ENCODE peak calls at places on chromosomes 1 and 21, in eight cellular contexts. One of them, this sample, is unnamed.

GRCh38 chr1:22526098-22526497 is 37.2 kb upstream of the EPHA8 start:
- DNase-seq in activated naive CD4-positive, alpha-beta T cell treated with anti-CD3 and anti-CD28 coated beads, Interleukin-2, amount 50 U/mL, for 16 hours: no peak
- DNase-seq in stimulated activated CD8-positive, alpha-beta memory T cell treated with anti-CD3 and anti-CD28 coated beads, Interleukin-2, amount 100 ng/mL, for 48 hours: no peak
- DNase-seq in EH: no peak
- DNase-seq in ELF-1: no peak
- DNase-seq in caudate nucleus: no peak
- DNase-seq in germinal center: no peak
- DNase-seq in stimulated activated CD4-positive, alpha-beta T cell treated with anti-CD3 and anti-CD28 coated beads, Interleukin-12 subunit alpha, Interleukin-12 subunit beta, amount 100 ng/mL, for 48 hours: no peak
- DNase-seq in this sample: no peak

GRCh38 chr1:229661022-229661877 is 35.2 kb downstream of the URB2 start:
- DNase-seq in EH: peak; percentile 68
- DNase-seq in ELF-1: peak; percentile 92
- DNase-seq in activated naive CD4-positive, alpha-beta T cell treated with anti-CD3 and anti-CD28 coated beads, Interleukin-2, amount 50 U/mL, for 16 hours: peak; percentile 72
- DNase-seq in stimulated activated CD4-positive, alpha-beta T cell treated with anti-CD3 and anti-CD28 coated beads, Interleukin-12 subunit alpha, Interleukin-12 subunit beta, amount 100 ng/mL, for 48 hours: peak; percentile 70
- DNase-seq in germinal center: peak; percentile 88
- DNase-seq in stimulated activated CD8-positive, alpha-beta memory T cell treated with anti-CD3 and anti-CD28 coated beads, Interleukin-2, amount 100 ng/mL, for 48 hours: peak; percentile 43
- DNase-seq in caudate nucleus: peak; percentile 77
- DNase-seq in this sample: peak; percentile 77

GRCh38 chr1:20493839-20494608 is 8.0 kb upstream of the CAMK2N1 start:
- DNase-seq in activated naive CD4-positive, alpha-beta T cell treated with anti-CD3 and anti-CD28 coated beads, Interleukin-2, amount 50 U/mL, for 16 hours: peak; percentile 79
- DNase-seq in ELF-1: peak; percentile 88
- DNase-seq in stimulated activated CD4-positive, alpha-beta T cell treated with anti-CD3 and anti-CD28 coated beads, Interleukin-12 subunit alpha, Interleukin-12 subunit beta, amount 100 ng/mL, for 48 hours: peak; percentile 89
- DNase-seq in caudate nucleus: peak; percentile 87
- DNase-seq in germinal center: peak; percentile 83
- DNase-seq in EH: peak; percentile 87
- DNase-seq in stimulated activated CD8-positive, alpha-beta memory T cell treated with anti-CD3 and anti-CD28 coated beads, Interleukin-2, amount 100 ng/mL, for 48 hours: peak; percentile 60
- DNase-seq in this sample: peak; percentile 85

GRCh38 chr21:44013380-44014088 is 1.4 kb downstream of the TRAPPC10 start:
- DNase-seq in germinal center: peak; percentile 44
- DNase-seq in EH: no peak
- DNase-seq in ELF-1: no peak
- DNase-seq in stimulated activated CD4-positive, alpha-beta T cell treated with anti-CD3 and anti-CD28 coated beads, Interleukin-12 subunit alpha, Interleukin-12 subunit beta, amount 100 ng/mL, for 48 hours: no peak
- DNase-seq in stimulated activated CD8-positive, alpha-beta memory T cell treated with anti-CD3 and anti-CD28 coated beads, Interleukin-2, amount 100 ng/mL, for 48 hours: peak; percentile 13
- DNase-seq in caudate nucleus: no peak
- DNase-seq in activated naive CD4-positive, alpha-beta T cell treated with anti-CD3 and anti-CD28 coated beads, Interleukin-2, amount 50 U/mL, for 16 hours: peak; percentile 29
- DNase-seq in this sample: no peak

GRCh38 chr1:92769856-92770255 is 15.1 kb downstream of the EVI5 start:
- DNase-seq in germinal center: no peak
- DNase-seq in caudate nucleus: no peak
- DNase-seq in stimulated activated CD4-positive, alpha-beta T cell treated with anti-CD3 and anti-CD28 coated beads, Interleukin-12 subunit alpha, Interleukin-12 subunit beta, amount 100 ng/mL, for 48 hours: no peak
- DNase-seq in EH: no peak
- DNase-seq in ELF-1: no peak
- DNase-seq in stimulated activated CD8-positive, alpha-beta memory T cell treated with anti-CD3 and anti-CD28 coated beads, Interleukin-2, amount 100 ng/mL, for 48 hours: no peak
- DNase-seq in activated naive CD4-positive, alpha-beta T cell treated with anti-CD3 and anti-CD28 coated beads, Interleukin-2, amount 50 U/mL, for 16 hours: no peak
- DNase-seq in this sample: no peak

GRCh38 chr1:28302247-28302646 is 26.6 kb upstream of the MED18 start:
- DNase-seq in caudate nucleus: no peak
- DNase-seq in stimulated activated CD4-positive, alpha-beta T cell treated with anti-CD3 and anti-CD28 coated beads, Interleukin-12 subunit alpha, Interleukin-12 subunit beta, amount 100 ng/mL, for 48 hours: no peak
- DNase-seq in EH: no peak
- DNase-seq in germinal center: no peak
- DNase-seq in activated naive CD4-positive, alpha-beta T cell treated with anti-CD3 and anti-CD28 coated beads, Interleukin-2, amount 50 U/mL, for 16 hours: no peak
- DNase-seq in stimulated activated CD8-positive, alpha-beta memory T cell treated with anti-CD3 and anti-CD28 coated beads, Interleukin-2, amount 100 ng/mL, for 48 hours: no peak
- DNase-seq in ELF-1: no peak
- DNase-seq in this sample: no peak

GRCh38 chr1:200666309-200666708 is 3.4 kb downstream of the DDX59 start:
- DNase-seq in germinal center: no peak
- DNase-seq in stimulated activated CD8-positive, alpha-beta memory T cell treated with anti-CD3 and anti-CD28 coated beads, Interleukin-2, amount 100 ng/mL, for 48 hours: no peak
- DNase-seq in caudate nucleus: no peak
- DNase-seq in activated naive CD4-positive, alpha-beta T cell treated with anti-CD3 and anti-CD28 coated beads, Interleukin-2, amount 50 U/mL, for 16 hours: no peak
- DNase-seq in stimulated activated CD4-positive, alpha-beta T cell treated with anti-CD3 and anti-CD28 coated beads, Interleukin-12 subunit alpha, Interleukin-12 subunit beta, amount 100 ng/mL, for 48 hours: no peak
- DNase-seq in ELF-1: peak; percentile 7
- DNase-seq in EH: no peak
- DNase-seq in this sample: no peak

GRCh38 chr1:205481629-205482071 is 22.8 kb upstream of the CDK18 start:
- DNase-seq in EH: no peak
- DNase-seq in germinal center: no peak
- DNase-seq in stimulated activated CD4-positive, alpha-beta T cell treated with anti-CD3 and anti-CD28 coated beads, Interleukin-12 subunit alpha, Interleukin-12 subunit beta, amount 100 ng/mL, for 48 hours: no peak
- DNase-seq in ELF-1: no peak
- DNase-seq in caudate nucleus: no peak
- DNase-seq in activated naive CD4-positive, alpha-beta T cell treated with anti-CD3 and anti-CD28 coated beads, Interleukin-2, amount 50 U/mL, for 16 hours: no peak
- DNase-seq in stimulated activated CD8-positive, alpha-beta memory T cell treated with anti-CD3 and anti-CD28 coated beads, Interleukin-2, amount 100 ng/mL, for 48 hours: no peak
- DNase-seq in this sample: no peak

GRCh38 chr1:68010543-68010942 is 39.9 kb downstream of the DIRAS3 start:
- DNase-seq in stimulated activated CD4-positive, alpha-beta T cell treated with anti-CD3 and anti-CD28 coated beads, Interleukin-12 subunit alpha, Interleukin-12 subunit beta, amount 100 ng/mL, for 48 hours: no peak
- DNase-seq in caudate nucleus: no peak
- DNase-seq in activated naive CD4-positive, alpha-beta T cell treated with anti-CD3 and anti-CD28 coated beads, Interleukin-2, amount 50 U/mL, for 16 hours: no peak
- DNase-seq in EH: no peak
- DNase-seq in stimulated activated CD8-positive, alpha-beta memory T cell treated with anti-CD3 and anti-CD28 coated beads, Interleukin-2, amount 100 ng/mL, for 48 hours: no peak
- DNase-seq in ELF-1: no peak
- DNase-seq in germinal center: no peak
- DNase-seq in this sample: no peak

GRCh38 chr1:150322310-150322709 is 977 bp downstream of the PRPF3 start:
- DNase-seq in germinal center: no peak
- DNase-seq in stimulated activated CD4-positive, alpha-beta T cell treated with anti-CD3 and anti-CD28 coated beads, Interleukin-12 subunit alpha, Interleukin-12 subunit beta, amount 100 ng/mL, for 48 hours: no peak
- DNase-seq in caudate nucleus: no peak
- DNase-seq in ELF-1: no peak
- DNase-seq in stimulated activated CD8-positive, alpha-beta memory T cell treated with anti-CD3 and anti-CD28 coated beads, Interleukin-2, amount 100 ng/mL, for 48 hours: no peak
- DNase-seq in activated naive CD4-positive, alpha-beta T cell treated with anti-CD3 and anti-CD28 coated beads, Interleukin-2, amount 50 U/mL, for 16 hours: peak; percentile 14
- DNase-seq in EH: no peak
- DNase-seq in this sample: no peak

GRCh38 chr1:9724706-9725476 is 73.4 kb downstream of the PIK3CD start:
- DNase-seq in germinal center: peak; percentile 82
- DNase-seq in ELF-1: peak; percentile 88
- DNase-seq in stimulated activated CD8-positive, alpha-beta memory T cell treated with anti-CD3 and anti-CD28 coated beads, Interleukin-2, amount 100 ng/mL, for 48 hours: no peak
- DNase-seq in activated naive CD4-positive, alpha-beta T cell treated with anti-CD3 and anti-CD28 coated beads, Interleukin-2, amount 50 U/mL, for 16 hours: peak; percentile 72
- DNase-seq in EH: peak; percentile 63
- DNase-seq in stimulated activated CD4-positive, alpha-beta T cell treated with anti-CD3 and anti-CD28 coated beads, Interleukin-12 subunit alpha, Interleukin-12 subunit beta, amount 100 ng/mL, for 48 hours: peak; percentile 58
- DNase-seq in caudate nucleus: no peak
- DNase-seq in this sample: peak; percentile 80

GRCh38 chr1:231319080-231319479 is 18.6 kb downstream of the EXOC8 start:
- DNase-seq in ELF-1: no peak
- DNase-seq in germinal center: no peak
- DNase-seq in activated naive CD4-positive, alpha-beta T cell treated with anti-CD3 and anti-CD28 coated beads, Interleukin-2, amount 50 U/mL, for 16 hours: no peak
- DNase-seq in EH: no peak
- DNase-seq in stimulated activated CD8-positive, alpha-beta memory T cell treated with anti-CD3 and anti-CD28 coated beads, Interleukin-2, amount 100 ng/mL, for 48 hours: no peak
- DNase-seq in caudate nucleus: no peak
- DNase-seq in stimulated activated CD4-positive, alpha-beta T cell treated with anti-CD3 and anti-CD28 coated beads, Interleukin-12 subunit alpha, Interleukin-12 subunit beta, amount 100 ng/mL, for 48 hours: no peak
- DNase-seq in this sample: no peak

GRCh38 chr1:228082975-228083870 is 715 bp downstream of the ARF1 start:
- DNase-seq in stimulated activated CD4-positive, alpha-beta T cell treated with anti-CD3 and anti-CD28 coated beads, Interleukin-12 subunit alpha, Interleukin-12 subunit beta, amount 100 ng/mL, for 48 hours: no peak
- DNase-seq in EH: peak; percentile 69
- DNase-seq in germinal center: peak; percentile 54
- DNase-seq in caudate nucleus: no peak
- DNase-seq in ELF-1: peak; percentile 55
- DNase-seq in activated naive CD4-positive, alpha-beta T cell treated with anti-CD3 and anti-CD28 coated beads, Interleukin-2, amount 50 U/mL, for 16 hours: peak; percentile 30
- DNase-seq in stimulated activated CD8-positive, alpha-beta memory T cell treated with anti-CD3 and anti-CD28 coated beads, Interleukin-2, amount 100 ng/mL, for 48 hours: peak; percentile 11
- DNase-seq in this sample: no peak

GRCh38 chr1:205013683-205014367 is 29.2 kb upstream of the CNTN2 start:
- DNase-seq in stimulated activated CD8-positive, alpha-beta memory T cell treated with anti-CD3 and anti-CD28 coated beads, Interleukin-2, amount 100 ng/mL, for 48 hours: no peak
- DNase-seq in caudate nucleus: peak; percentile 18
- DNase-seq in EH: peak; percentile 41
- DNase-seq in germinal center: no peak
- DNase-seq in activated naive CD4-positive, alpha-beta T cell treated with anti-CD3 and anti-CD28 coated beads, Interleukin-2, amount 50 U/mL, for 16 hours: no peak
- DNase-seq in ELF-1: peak; percentile 48
- DNase-seq in stimulated activated CD4-positive, alpha-beta T cell treated with anti-CD3 and anti-CD28 coated beads, Interleukin-12 subunit alpha, Interleukin-12 subunit beta, amount 100 ng/mL, for 48 hours: no peak
- DNase-seq in this sample: no peak

GRCh38 chr21:41933259-41934079 is 20.3 kb downstream of the C2CD2 start:
- DNase-seq in stimulated activated CD8-positive, alpha-beta memory T cell treated with anti-CD3 and anti-CD28 coated beads, Interleukin-2, amount 100 ng/mL, for 48 hours: no peak
- DNase-seq in caudate nucleus: no peak
- DNase-seq in stimulated activated CD4-positive, alpha-beta T cell treated with anti-CD3 and anti-CD28 coated beads, Interleukin-12 subunit alpha, Interleukin-12 subunit beta, amount 100 ng/mL, for 48 hours: no peak
- DNase-seq in EH: peak; percentile 23
- DNase-seq in activated naive CD4-positive, alpha-beta T cell treated with anti-CD3 and anti-CD28 coated beads, Interleukin-2, amount 50 U/mL, for 16 hours: no peak
- DNase-seq in germinal center: no peak
- DNase-seq in ELF-1: no peak
- DNase-seq in this sample: no peak

GRCh38 chr1:23913212-23913880 is at the start of gene CNR2:
- DNase-seq in stimulated activated CD4-positive, alpha-beta T cell treated with anti-CD3 and anti-CD28 coated beads, Interleukin-12 subunit alpha, Interleukin-12 subunit beta, amount 100 ng/mL, for 48 hours: no peak
- DNase-seq in ELF-1: no peak
- DNase-seq in caudate nucleus: no peak
- DNase-seq in activated naive CD4-positive, alpha-beta T cell treated with anti-CD3 and anti-CD28 coated beads, Interleukin-2, amount 50 U/mL, for 16 hours: no peak
- DNase-seq in germinal center: peak; percentile 77
- DNase-seq in stimulated activated CD8-positive, alpha-beta memory T cell treated with anti-CD3 and anti-CD28 coated beads, Interleukin-2, amount 100 ng/mL, for 48 hours: no peak
- DNase-seq in EH: no peak
- DNase-seq in this sample: peak; percentile 47

GRCh38 chr21:37536616-37537278 is 170.2 kb downstream of the DYRK1A start:
- DNase-seq in caudate nucleus: no peak
- DNase-seq in germinal center: no peak
- DNase-seq in stimulated activated CD8-positive, alpha-beta memory T cell treated with anti-CD3 and anti-CD28 coated beads, Interleukin-2, amount 100 ng/mL, for 48 hours: no peak
- DNase-seq in ELF-1: peak; percentile 71
- DNase-seq in stimulated activated CD4-positive, alpha-beta T cell treated with anti-CD3 and anti-CD28 coated beads, Interleukin-12 subunit alpha, Interleukin-12 subunit beta, amount 100 ng/mL, for 48 hours: no peak
- DNase-seq in activated naive CD4-positive, alpha-beta T cell treated with anti-CD3 and anti-CD28 coated beads, Interleukin-2, amount 50 U/mL, for 16 hours: no peak
- DNase-seq in EH: no peak
- DNase-seq in this sample: no peak

GRCh38 chr1:248924696-248925532 is 18.9 kb downstream of the PGBD2 start:
- DNase-seq in stimulated activated CD4-positive, alpha-beta T cell treated with anti-CD3 and anti-CD28 coated beads, Interleukin-12 subunit alpha, Interleukin-12 subunit beta, amount 100 ng/mL, for 48 hours: peak; percentile 27
- DNase-seq in stimulated activated CD8-positive, alpha-beta memory T cell treated with anti-CD3 and anti-CD28 coated beads, Interleukin-2, amount 100 ng/mL, for 48 hours: no peak
- DNase-seq in ELF-1: peak; percentile 16
- DNase-seq in activated naive CD4-positive, alpha-beta T cell treated with anti-CD3 and anti-CD28 coated beads, Interleukin-2, amount 50 U/mL, for 16 hours: peak; percentile 49
- DNase-seq in caudate nucleus: no peak
- DNase-seq in germinal center: peak; percentile 65
- DNase-seq in EH: peak; percentile 58
- DNase-seq in this sample: peak; percentile 53

GRCh38 chr21:36429672-36430546 is 44.7 kb downstream of the CHAF1B start:
- DNase-seq in activated naive CD4-positive, alpha-beta T cell treated with anti-CD3 and anti-CD28 coated beads, Interleukin-2, amount 50 U/mL, for 16 hours: peak; percentile 61
- DNase-seq in EH: peak; percentile 99
- DNase-seq in caudate nucleus: no peak
- DNase-seq in stimulated activated CD8-positive, alpha-beta memory T cell treated with anti-CD3 and anti-CD28 coated beads, Interleukin-2, amount 100 ng/mL, for 48 hours: peak; percentile 65
- DNase-seq in ELF-1: peak; percentile 95
- DNase-seq in stimulated activated CD4-positive, alpha-beta T cell treated with anti-CD3 and anti-CD28 coated beads, Interleukin-12 subunit alpha, Interleukin-12 subunit beta, amount 100 ng/mL, for 48 hours: peak; percentile 68
- DNase-seq in germinal center: peak; percentile 38
- DNase-seq in this sample: peak; percentile 64

GRCh38 chr1:55443175-55443933 is 228.2 kb upstream of the USP24 start:
- DNase-seq in EH: peak; percentile 99
- DNase-seq in germinal center: no peak
- DNase-seq in activated naive CD4-positive, alpha-beta T cell treated with anti-CD3 and anti-CD28 coated beads, Interleukin-2, amount 50 U/mL, for 16 hours: no peak
- DNase-seq in stimulated activated CD4-positive, alpha-beta T cell treated with anti-CD3 and anti-CD28 coated beads, Interleukin-12 subunit alpha, Interleukin-12 subunit beta, amount 100 ng/mL, for 48 hours: no peak
- DNase-seq in ELF-1: no peak
- DNase-seq in caudate nucleus: no peak
- DNase-seq in stimulated activated CD8-positive, alpha-beta memory T cell treated with anti-CD3 and anti-CD28 coated beads, Interleukin-2, amount 100 ng/mL, for 48 hours: no peak
- DNase-seq in this sample: no peak

GRCh38 chr21:42567861-42568260 is 54.2 kb downstream of the SLC37A1 start:
- DNase-seq in germinal center: no peak
- DNase-seq in stimulated activated CD4-positive, alpha-beta T cell treated with anti-CD3 and anti-CD28 coated beads, Interleukin-12 subunit alpha, Interleukin-12 subunit beta, amount 100 ng/mL, for 48 hours: no peak
- DNase-seq in caudate nucleus: no peak
- DNase-seq in stimulated activated CD8-positive, alpha-beta memory T cell treated with anti-CD3 and anti-CD28 coated beads, Interleukin-2, amount 100 ng/mL, for 48 hours: no peak
- DNase-seq in ELF-1: no peak
- DNase-seq in EH: no peak
- DNase-seq in activated naive CD4-positive, alpha-beta T cell treated with anti-CD3 and anti-CD28 coated beads, Interleukin-2, amount 50 U/mL, for 16 hours: no peak
- DNase-seq in this sample: peak; percentile 6

This sample was measured in activated naive CD8-positive, alpha-beta T cell treated with anti-CD3 and anti-CD28 coated beads, Interleukin-2, amount 10 ng/mL, durations not matched to agents 7 days and 5 days.